ENCODE peak calls at places on chromosome 18, in five cellular contexts. One of them, this sample, is unnamed.

GRCh38 chr18:2400701-2401191 is 170.6 kb downstream of the METTL4 start:
- DNase-seq in activated naive CD8-positive, alpha-beta T cell treated with anti-CD3 and anti-CD28 coated beads, Interleukin-2, amount 10 ng/mL, durations not matched to agents 7 days and 5 days: no peak
- DNase-seq in effector memory CD8-positive, alpha-beta T cell: no peak
- DNase-seq in hippocampal formation: no peak
- DNase-seq in sciatic nerve: no peak
- DNase-seq in this sample: no peak

GRCh38 chr18:69845588-69846506 is 101.8 kb downstream of the CD226 start:
- DNase-seq in activated naive CD8-positive, alpha-beta T cell treated with anti-CD3 and anti-CD28 coated beads, Interleukin-2, amount 10 ng/mL, durations not matched to agents 7 days and 5 days: no peak
- DNase-seq in effector memory CD8-positive, alpha-beta T cell: no peak
- DNase-seq in hippocampal formation: peak
- DNase-seq in sciatic nerve: no peak
- DNase-seq in this sample: peak

GRCh38 chr18:32373995-32374394 is 96.7 kb downstream of the GAREM1 start:
- DNase-seq in activated naive CD8-positive, alpha-beta T cell treated with anti-CD3 and anti-CD28 coated beads, Interleukin-2, amount 10 ng/mL, durations not matched to agents 7 days and 5 days: no peak
- DNase-seq in effector memory CD8-positive, alpha-beta T cell: no peak
- DNase-seq in hippocampal formation: no peak
- DNase-seq in sciatic nerve: no peak
- DNase-seq in this sample: peak

GRCh38 chr18:10526211-10526949 is 553 bp downstream of the NAPG start:
- DNase-seq in activated naive CD8-positive, alpha-beta T cell treated with anti-CD3 and anti-CD28 coated beads, Interleukin-2, amount 10 ng/mL, durations not matched to agents 7 days and 5 days: peak
- DNase-seq in effector memory CD8-positive, alpha-beta T cell: no peak
- DNase-seq in hippocampal formation: no peak
- DNase-seq in sciatic nerve: peak
- DNase-seq in this sample: peak

GRCh38 chr18:12783524-12783923 is 80.7 kb downstream of the PSMG2 start:
- DNase-seq in activated naive CD8-positive, alpha-beta T cell treated with anti-CD3 and anti-CD28 coated beads, Interleukin-2, amount 10 ng/mL, durations not matched to agents 7 days and 5 days: no peak
- DNase-seq in effector memory CD8-positive, alpha-beta T cell: no peak
- DNase-seq in hippocampal formation: no peak
- DNase-seq in sciatic nerve: no peak
- DNase-seq in this sample: no peak

GRCh38 chr18:26655010-26655613 is 106.8 kb upstream of the KCTD1 start:
- DNase-seq in activated naive CD8-positive, alpha-beta T cell treated with anti-CD3 and anti-CD28 coated beads, Interleukin-2, amount 10 ng/mL, durations not matched to agents 7 days and 5 days: no peak
- DNase-seq in effector memory CD8-positive, alpha-beta T cell: no peak
- DNase-seq in hippocampal formation: peak
- DNase-seq in sciatic nerve: no peak
- DNase-seq in this sample: no peak

GRCh38 chr18:9615973-9616559 is 1.7 kb upstream of the PPP4R1 start:
- DNase-seq in activated naive CD8-positive, alpha-beta T cell treated with anti-CD3 and anti-CD28 coated beads, Interleukin-2, amount 10 ng/mL, durations not matched to agents 7 days and 5 days: no peak
- DNase-seq in effector memory CD8-positive, alpha-beta T cell: no peak
- DNase-seq in hippocampal formation: no peak
- DNase-seq in sciatic nerve: no peak
- DNase-seq in this sample: no peak

GRCh38 chr18:36149514-36150289 is 20.0 kb downstream of the ELP2 start:
- DNase-seq in activated naive CD8-positive, alpha-beta T cell treated with anti-CD3 and anti-CD28 coated beads, Interleukin-2, amount 10 ng/mL, durations not matched to agents 7 days and 5 days: no peak
- DNase-seq in effector memory CD8-positive, alpha-beta T cell: no peak
- DNase-seq in hippocampal formation: no peak
- DNase-seq in sciatic nerve: no peak
- DNase-seq in this sample: no peak

GRCh38 chr18:63199743-63200241 is 119.8 kb downstream of the BCL2 start:
- DNase-seq in activated naive CD8-positive, alpha-beta T cell treated with anti-CD3 and anti-CD28 coated beads, Interleukin-2, amount 10 ng/mL, durations not matched to agents 7 days and 5 days: no peak
- DNase-seq in effector memory CD8-positive, alpha-beta T cell: peak
- DNase-seq in hippocampal formation: no peak
- DNase-seq in sciatic nerve: no peak
- DNase-seq in this sample: no peak

GRCh38 chr18:57621252-57621607 is 406 bp downstream of the NARS1 start:
- DNase-seq in activated naive CD8-positive, alpha-beta T cell treated with anti-CD3 and anti-CD28 coated beads, Interleukin-2, amount 10 ng/mL, durations not matched to agents 7 days and 5 days: no peak
- DNase-seq in effector memory CD8-positive, alpha-beta T cell: no peak
- DNase-seq in hippocampal formation: no peak
- DNase-seq in sciatic nerve: no peak
- DNase-seq in this sample: no peak